ENCODE peak calls at places on chromosomes 6 and 20, in nine cellular contexts. H is pancreas; C is HCT116; M is fibroblast of pulmonary artery; X is neural progenitor cell; F is left ventricle myocardium inferior; G is CD8-positive, alpha-beta T cell; K is A549; V is fibroblast of mammary gland. N is an unnamed sample.

GRCh38 chr6:113654396-113654795 is 202.7 kb upstream of the MARCKS start:
- DNase-seq in C (peak; percentile 41), G (no peak), X (no peak), F (peak; percentile 32), H (peak; percentile 96), M (peak; percentile 74), K (peak; percentile 85), V (peak; percentile 34), N (peak; percentile 99)

GRCh38 chr6:31143148-31143547 is 4.3 kb upstream of the PSORS1C2 start:
- DNase-seq in X (peak; percentile 70), H (no peak), C (no peak), K (no peak), V (peak; percentile 73), G (no peak), M (peak; percentile 90), F (peak; percentile 75), N (peak; percentile 47)

GRCh38 chr20:50680106-50680960 is 11.0 kb downstream of the RIPOR3 start:
- DNase-seq in K (no peak), X (no peak), F (no peak), C (no peak), M (no peak), G (no peak), H (peak; percentile 76), V (peak; percentile 67), N (no peak)

GRCh38 chr6:69704916-69705315 is 91.9 kb downstream of the LMBRD1 start:
- DNase-seq in F (no peak), G (no peak), C (no peak), M (peak; percentile 20), K (no peak), X (no peak), V (no peak), H (no peak), N (no peak)

GRCh38 chr6:7112741-7113313 is 5.1 kb downstream of the RREB1 start:
- DNase-seq in X (peak; percentile 51), K (peak; percentile 36), F (no peak), C (no peak), V (no peak), M (no peak), H (no peak), G (peak; percentile 52), N (peak; percentile 74)

GRCh38 chr20:63702036-63702665 is 5.6 kb downstream of the ARFRP1 start:
- DNase-seq in V (no peak), M (no peak), X (no peak), F (no peak), H (no peak), G (no peak), K (no peak), C (no peak), N (no peak)

GRCh38 chr20:21099653-21100589 is 6.2 kb downstream of the LINC00237 start:
- DNase-seq in K (peak; percentile 24), M (peak; percentile 10), C (no peak), H (no peak), V (no peak), G (peak; percentile 42), F (peak; percentile 40), X (peak; percentile 69), N (peak; percentile 30)

GRCh38 chr6:53282741-53283140 is 66.0 kb downstream of the ELOVL5 start:
- DNase-seq in V (no peak), C (no peak), F (no peak), K (no peak), G (no peak), H (no peak), X (no peak), M (peak; percentile 29), N (no peak)

DNA sequence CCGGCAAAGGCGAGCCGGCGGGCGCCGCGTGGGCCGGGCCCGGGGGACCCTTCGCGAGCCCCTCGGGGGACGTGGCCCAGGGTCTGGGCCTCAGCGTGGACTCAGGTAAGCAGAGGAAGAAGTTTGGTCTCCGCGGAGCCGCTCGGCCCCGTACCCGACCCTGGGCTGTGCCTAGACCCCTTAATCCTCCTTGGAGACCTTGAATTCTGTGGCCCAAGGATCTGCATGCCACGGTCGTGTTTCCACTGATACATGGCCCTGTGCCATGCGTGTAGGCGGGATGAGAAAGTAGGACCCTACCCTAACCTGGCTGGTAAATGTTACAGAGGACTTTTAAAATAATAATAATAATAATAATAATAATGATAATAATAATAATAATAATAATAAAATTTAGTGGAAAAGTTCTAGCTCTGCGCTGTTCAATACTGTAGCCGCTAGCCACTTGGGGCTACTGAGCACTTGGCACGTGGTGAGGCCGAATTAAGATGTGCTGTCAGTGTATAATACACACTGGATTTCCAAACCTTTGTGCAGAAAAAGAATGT is 5.7 kb downstream of the VGLL2 start:
- DNase-seq in V (no peak), K (no peak), G (no peak), H (peak; percentile 8), M (no peak), C (no peak), X (no peak), F (no peak), N (no peak)
- H3K4me3 ChIP-seq in V (no peak overlapping the region), K (peak overlapping the region; percentile 38), G (no peak overlapping the region), H (peak overlapping the region; percentile 45), M (no peak overlapping the region), C (no peak overlapping the region), X (peak overlapping the region; percentile 54), F (peak overlapping the region; percentile 58), N (no peak overlapping the region)

GRCh38 chr6:156948807-156949206 is 171.6 kb downstream of the ARID1B start:
- DNase-seq in M (peak; percentile 70), V (peak; percentile 82), H (no peak), C (peak; percentile 41), X (no peak), F (no peak), K (peak; percentile 16), G (no peak), N (peak; percentile 92)
- TF ChIP-seq CTCF in M (no peak), V (no peak), H (no peak), C (no peak), X (no peak), F (no peak), K (no peak), G (no peak), N (no peak)

GRCh38 chr6:5893295-5893694 is 113.4 kb downstream of the NRN1 start:
- DNase-seq in M (no peak), C (no peak), G (no peak), V (no peak), X (no peak), H (no peak), K (no peak), F (no peak), N (no peak)

GRCh38 chr6:5898102-5898501 is 108.6 kb downstream of the NRN1 start:
- DNase-seq in C (no peak), M (no peak), F (no peak), K (no peak), V (no peak), H (no peak), G (no peak), X (no peak), N (no peak)

GRCh38 chr6:5894357-5894756 is 112.4 kb downstream of the NRN1 start:
- DNase-seq in K (no peak), C (no peak), M (no peak), X (no peak), H (no peak), F (peak; percentile 27), G (no peak), V (no peak), N (no peak)

GRCh38 chr6:5898563-5898962 is 108.2 kb downstream of the NRN1 start:
- DNase-seq in C (no peak), K (no peak), V (no peak), F (no peak), H (no peak), X (no peak), M (no peak), G (no peak), N (no peak)

GRCh38 chr6:5892669-5893068 is 114.1 kb downstream of the NRN1 start:
- DNase-seq in H (no peak), V (no peak), M (no peak), X (no peak), G (no peak), F (no peak), C (no peak), K (no peak), N (no peak)
- H3K4me3 ChIP-seq in H (peak overlapping the region; percentile 41), V (no peak overlapping the region), M (no peak overlapping the region), X (peak overlapping the region; percentile 44), G (peak overlapping the region; percentile 17), F (peak overlapping the region; percentile 49), C (peak overlapping the region; percentile 60), K (peak overlapping the region; percentile 39), N (no peak overlapping the region)

GRCh38 chr20:38172344-38172743 is 7.3 kb upstream of the TGM2 start:
- DNase-seq in K (peak; percentile 56), M (peak; percentile 49), X (no peak), G (no peak), V (no peak), F (no peak), H (no peak), C (no peak), N (peak; percentile 41)
- TF ChIP-seq CTCF in K (peak; percentile 34), M (peak; percentile 53), X (no peak), G (no peak), V (peak; percentile 30), F (peak; percentile 11), H (no peak), C (peak; percentile 30), N (peak; percentile 22)